ENCODE peak calls at places on chromosomes 1 and 21, in six cellular contexts. S is stomach, R is sigmoid colon, A is H1, H is astrocyte, N is lung. M is an unnamed sample. For H3K27me3, the result is how much of the 10 kb centered on the place peaks cover.

GRCh38 chr1:201456499-201457309 is 12.3 kb downstream of the PHLDA3 start:
- DNase-seq in H (peak), S (no peak), R (peak), A (no peak), N (peak), M (peak)

GRCh38 chr1:17538428-17539130 is 919 bp upstream of the ARHGEF10L start:
- DNase-seq in R (peak), S (no peak), H (no peak), A (no peak), N (peak), M (no peak)

GRCh38 chr1:207747627-207748492 is 4.0 kb upstream of the CD46 start:
- DNase-seq in N (no peak), A (no peak), H (no peak), R (no peak), S (no peak), M (no peak)

GRCh38 chr1:221575605-221576004 is 166.3 kb downstream of the DUSP10 start:
- DNase-seq in R (no peak), N (no peak), H (peak), S (no peak), A (no peak), M (no peak)

GRCh38 chr1:27528701-27529637 is 39.0 kb upstream of the WASF2 start:
- DNase-seq in R (peak), N (no peak), S (no peak), A (no peak), H (no peak), M (no peak)

GRCh38 chr1:61005572-61006386 is 76.6 kb upstream of the NFIA start:
- DNase-seq in H (no peak), A (peak), R (no peak), S (no peak), N (no peak), M (no peak)

GRCh38 chr1:152313319-152313801 is 11.7 kb downstream of the FLG start:
- DNase-seq in A (no peak), R (peak), H (no peak), S (no peak), N (no peak), M (no peak)

GRCh38 chr1:230415405-230416119 is 10.6 kb downstream of the PGBD5 start:
- DNase-seq in R (no peak), N (no peak), H (no peak), A (no peak), S (no peak), M (no peak)

GRCh38 chr1:63773815-63774616 is at the start of gene ROR1:
- DNase-seq in A (peak), H (peak), S (peak), R (peak), N (peak), M (peak)

GRCh38 chr1:78104322-78104721 is 58.6 kb downstream of the GIPC2 start:
- DNase-seq in N (no peak), S (no peak), R (no peak), H (peak), A (no peak), M (peak)

GRCh38 chr1:103953386-103953785 is 203.7 kb downstream of the AMY1C start:
- DNase-seq in H (no peak), N (no peak), A (no peak), S (no peak), R (no peak), M (no peak)

GRCh38 chr1:205344010-205344808 is 12.5 kb downstream of the KLHDC8A start:
- DNase-seq in H (no peak), S (peak), R (no peak), A (no peak), N (no peak), M (no peak)

GRCh38 chr1:111821121-111821745 is 65.5 kb downstream of the DDX20 start:
- DNase-seq in A (no peak), N (no peak), H (no peak), S (no peak), R (no peak), M (no peak)

GRCh38 chr21:34017127-34017961 is 56.0 kb upstream of the MRPS6 start:
- DNase-seq in R (no peak), S (no peak), N (no peak), H (peak), A (no peak), M (no peak)

GRCh38 chr1:10796029-10796944 is at the start of gene CASZ1:
- DNase-seq in R (peak), N (peak), H (peak), S (peak), A (peak), M (peak)

GRCh38 chr1:156797212-156797871 is 19.3 kb downstream of the SH2D2A start:
- DNase-seq in A (no peak), R (no peak), S (peak), H (no peak), N (no peak), M (no peak)

GRCh38 chr1:223733898-223734852 is 21.8 kb downstream of the CAPN2 start:
- DNase-seq in R (no peak), S (peak), H (no peak), A (no peak), N (no peak), M (no peak)

GRCh38 chr1:162023547-162024501 is at the start of gene OLFML2B:
- DNase-seq in R (peak), S (peak), H (peak), N (peak), A (peak), M (peak)

GRCh38 chr21:21165063-21165645 is 166.9 kb downstream of the NCAM2 start:
- DNase-seq in A (no peak), H (peak), N (no peak), R (no peak), S (no peak), M (no peak)

GRCh38 chr1:178818416-178818815 is 52.5 kb downstream of the ANGPTL1 start:
- DNase-seq in S (no peak), R (no peak), A (no peak), N (no peak), H (peak), M (no peak)

GRCh38 chr1:30419831-30420230 is 303.6 kb downstream of the MATN1 start:
- DNase-seq in A (no peak), N (peak), S (no peak), H (no peak), R (no peak), M (no peak)

GRCh38 chr1:84442256-84442655 is 36.8 kb upstream of the RPF1 start:
- DNase-seq in R (no peak), N (no peak), S (no peak), A (no peak), H (peak), M (peak)

GRCh38 chr1:151837197-151837596 is 2.4 kb downstream of the C2CD4D start:
- DNase-seq in H (no peak), A (no peak), N (no peak), R (no peak), S (no peak), M (no peak)

GRCh38 chr1:33347650-33347992 is 26.7 kb upstream of the A3GALT2 start:
- DNase-seq in N (no peak), R (peak), S (no peak), H (no peak), A (no peak), M (no peak)

GRCh38 chr21:37188825-37189224 is 78.3 kb downstream of the VPS26C start:
- DNase-seq in A (no peak), H (no peak), R (no peak), N (no peak), S (no peak), M (no peak)

GRCh38 chr1:44237721-44238457 is 24.6 kb downstream of the DMAP1 start:
- DNase-seq in N (no peak), R (peak), H (no peak), A (peak), S (no peak), M (peak)

GRCh38 chr1:239682945-239683344 is 296.6 kb downstream of the CHRM3 start:
- DNase-seq in R (no peak), N (no peak), A (no peak), H (no peak), S (no peak), M (no peak)

GRCh38 chr1:53409233-53409632 is 50.0 kb upstream of the DMRTB1 start:
- DNase-seq in N (no peak), S (no peak), H (no peak), R (peak), A (no peak), M (no peak)

GRCh38 chr1:244361764-244362473 is 89.8 kb downstream of the ADSS2 start:
- DNase-seq in R (no peak), H (peak), S (no peak), N (no peak), A (peak), M (no peak)

GRCh38 chr1:235411489-235412486 is 44.6 kb downstream of the TBCE start:
- DNase-seq in N (no peak), S (peak), H (no peak), A (no peak), R (no peak), M (no peak)

GRCh38 chr1:32754282-32755097 is 51.9 kb upstream of the SYNC start:
- DNase-seq in N (no peak), H (peak), A (no peak), S (peak), R (no peak), M (no peak)

GRCh38 chr1:209800984-209801834 is 4.7 kb downstream of the IRF6 start:
- DNase-seq in R (peak), H (peak), S (peak), N (no peak), A (no peak), M (peak)

DNA sequence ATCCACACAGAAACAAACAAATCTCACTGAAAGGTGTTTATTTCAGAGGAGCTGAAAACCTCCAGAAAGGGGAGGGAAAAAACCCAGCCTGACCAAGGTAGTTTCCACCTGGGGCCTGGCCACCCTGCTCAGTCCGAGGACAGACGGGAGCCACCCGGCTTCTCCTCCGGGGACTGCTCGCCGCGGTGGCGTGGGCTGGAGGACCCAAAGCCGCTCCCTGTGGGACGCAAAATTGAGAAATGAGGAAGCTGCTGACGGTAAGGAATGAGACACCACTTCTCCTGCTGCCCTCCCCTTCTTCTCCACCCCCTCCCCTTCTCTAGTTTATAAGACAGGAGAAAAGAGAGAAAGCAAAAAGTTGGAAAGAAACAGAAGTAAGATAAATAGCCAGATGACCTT is 12.7 kb downstream of the ITGB2 start:
- DNase-seq in S (no peak), A (no peak), N (no peak), H (no peak), R (no peak), M (no peak)
- H3K27me3 ChIP-seq in S (under half), A (under half), N (under half), H (under half), R (under half), M (under half)

DNA sequence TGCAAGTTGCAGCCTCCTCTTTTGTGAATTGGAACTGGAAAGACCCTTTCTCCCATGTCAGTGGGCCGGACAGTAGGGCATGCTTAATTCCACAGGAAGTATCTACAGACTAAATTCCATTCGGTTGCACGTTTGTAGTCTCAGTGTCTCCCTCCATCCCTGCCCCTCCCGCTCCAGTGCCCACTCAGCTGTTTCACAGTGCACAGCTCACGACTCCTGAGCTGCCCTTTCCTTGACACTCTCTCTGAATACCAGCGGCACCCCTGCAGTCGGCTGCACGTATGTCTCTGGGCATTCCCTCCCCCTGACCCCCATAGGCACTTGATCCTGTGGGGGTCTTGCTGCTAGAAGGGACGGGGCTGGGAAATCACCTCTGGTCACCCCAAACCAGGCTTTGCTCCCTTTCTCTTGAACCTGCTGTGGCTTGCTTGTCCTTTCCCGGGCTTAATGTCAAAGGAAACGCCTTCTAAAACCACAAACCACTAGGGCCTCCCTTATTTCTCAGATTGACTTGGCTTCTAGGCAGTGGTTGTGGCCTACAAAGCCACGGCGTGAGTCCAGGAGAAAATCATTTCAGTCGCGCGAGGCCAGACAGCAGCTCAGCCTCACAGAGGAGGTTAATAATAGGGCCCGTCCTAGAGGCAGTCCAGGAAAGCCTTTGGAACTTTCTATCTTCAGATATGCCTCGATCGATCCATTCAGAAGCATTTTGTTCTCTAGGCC is 365.2 kb upstream of the PROX1 start:
- DNase-seq in H (no peak), N (no peak), S (no peak), A (no peak), R (no peak), M (no peak)
- H3K27ac ChIP-seq in H (no peak), N (no peak), S (no peak), A (no peak), R (no peak), M (no peak)

GRCh38 chr1:67144696-67145095 is 9.9 kb upstream of the C1orf141 start:
- DNase-seq in R (no peak), S (no peak), A (no peak), H (no peak), N (no peak), M (no peak)
- TF ChIP-seq CTCF in R (no peak), S (no peak), A (no peak), H (peak), N (no peak), M (peak)

DNA sequence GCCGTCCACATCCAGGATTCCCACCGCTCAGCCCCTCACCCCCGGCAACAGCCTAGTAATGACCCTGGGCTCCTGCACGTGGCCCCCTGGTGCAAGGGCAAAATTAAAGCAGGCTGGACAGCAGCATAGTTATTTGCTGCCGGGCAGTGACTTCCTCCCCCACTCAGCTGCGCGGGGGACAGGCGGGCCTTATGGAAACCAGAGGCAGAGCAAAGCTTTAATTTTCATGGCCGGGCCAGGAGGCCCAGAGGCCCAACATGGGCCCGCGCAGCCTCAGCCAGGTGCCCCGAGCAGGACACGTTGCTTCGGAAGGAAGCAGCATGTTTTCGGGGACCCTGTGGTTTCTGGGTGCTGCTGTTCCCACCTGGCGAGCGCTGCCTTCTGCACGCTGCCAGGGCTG is 89.9 kb upstream of the ARHGEF16 start:
- DNase-seq in R (no peak), H (no peak), A (no peak), N (no peak), S (no peak), M (no peak)
- H3K27me3 ChIP-seq in R (under half), H (under half), A (under half), N (under half), S (under half), M (under half)

GRCh38 chr1:211967704-211968103 is 67.7 kb downstream of the INTS7 start:
- DNase-seq in R (no peak), H (no peak), A (no peak), S (no peak), N (no peak), M (no peak)

GRCh38 chr1:211978596-211978995 is 56.8 kb downstream of the INTS7 start:
- DNase-seq in A (no peak), R (no peak), S (no peak), H (no peak), N (no peak), M (no peak)

GRCh38 chr1:211975152-211975941 is 60.0 kb downstream of the INTS7 start:
- DNase-seq in R (no peak), A (no peak), H (no peak), S (no peak), N (no peak), M (no peak)

GRCh38 chr1:211973541-211973940 is 61.8 kb downstream of the INTS7 start:
- DNase-seq in A (no peak), H (no peak), R (no peak), N (no peak), S (no peak), M (no peak)
- H3K27ac ChIP-seq in A (no peak), H (no peak), R (no peak), N (no peak), S (no peak), M (no peak)

GRCh38 chr1:154661110-154661509 is 53.1 kb upstream of the ADAR start:
- DNase-seq in A (no peak), R (no peak), S (no peak), N (no peak), H (no peak), M (peak)
- TF ChIP-seq CTCF in A (no peak), R (no peak), S (no peak), N (no peak), H (no peak), M (no peak)